ENCODE peak calls at places on chromosomes 4 and X, in six cellular contexts. U, L, D, C, P and E are unnamed samples.

GRCh38 chrX:6465731-6466130 is 69.2 kb downstream of the VCX3A start:
- DNase-seq in D (no peak), P (no peak), U (no peak), C (no peak), L (no peak), E (no peak)

GRCh38 chr4:21678711-21679110 is 269.9 kb downstream of the KCNIP4 start:
- DNase-seq in D (no peak), C (no peak), L (no peak), U (no peak), P (no peak), E (no peak)

GRCh38 chrX:2931155-2931554 is 2.0 kb upstream of the ARSD start:
- DNase-seq in U (no peak), L (no peak), D (no peak), P (no peak), C (no peak), E (no peak)

GRCh38 chr4:2817701-2818350 is 24.9 kb downstream of the SH3BP2 start:
- DNase-seq in C (no peak), D (no peak), U (peak; percentile 66), L (no peak), P (peak; percentile 22), E (no peak)

GRCh38 chrX:81876437-81876836 is 674.5 kb downstream of the SH3BGRL start:
- DNase-seq in D (no peak), P (no peak), C (no peak), L (no peak), U (no peak), E (no peak)

GRCh38 chr4:68299492-68300457 is 50.1 kb downstream of the YTHDC1 start:
- DNase-seq in P (no peak), U (no peak), L (no peak), D (no peak), C (no peak), E (no peak)

GRCh38 chr4:168139336-168139735 is 47.0 kb downstream of the ANXA10 start:
- DNase-seq in L (no peak), C (no peak), D (no peak), P (no peak), U (no peak), E (no peak)

GRCh38 chr4:7668282-7668681 is 233.6 kb upstream of the PSAPL1 start:
- DNase-seq in L (no peak), U (no peak), P (no peak), C (no peak), D (peak; percentile 4), E (no peak)

GRCh38 chrX:129781134-129782014 is 1.6 kb downstream of the SASH3 start:
- DNase-seq in U (peak; percentile 67), L (peak; percentile 92), P (no peak), D (peak; percentile 48), C (no peak), E (peak; percentile 22)
- H3K4me3 ChIP-seq in U (peak overlapping the region; percentile 42), L (peak overlapping the region; percentile 44), P (no peak overlapping the region), D (peak overlapping the region; percentile 14), C (peak overlapping the region; percentile 26), E (no peak overlapping the region)

DNA sequence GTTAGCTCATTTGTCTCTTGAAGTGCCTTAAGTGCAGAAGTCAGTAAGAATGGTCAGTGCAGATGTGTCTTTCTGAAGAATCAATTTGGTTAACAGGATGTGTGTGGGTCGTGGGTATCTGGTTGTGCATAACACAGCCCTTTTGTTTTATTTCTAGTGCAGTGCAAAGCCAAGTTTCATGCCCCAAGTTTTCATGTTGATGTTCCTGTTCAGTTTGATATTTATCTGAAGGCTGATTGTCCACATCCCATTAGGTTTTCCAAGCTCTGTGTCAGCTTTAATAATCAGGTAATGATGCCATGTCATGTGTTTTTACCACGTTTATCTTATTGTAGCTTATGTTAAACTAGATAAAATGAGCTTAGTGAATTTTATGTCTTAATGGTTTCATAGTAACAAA is 27.4 kb downstream of the TRAPPC11 start:
- DNase-seq in C (no peak), D (no peak), L (no peak), U (no peak), P (no peak), E (no peak)
- TF ChIP-seq POLR2A in C (no peak), D (no peak), L (no peak), U (no peak), P (no peak), E (no peak)

GRCh38 chr4:4383085-4383484 is 3.8 kb upstream of the NSG1 start:
- DNase-seq in C (no peak), L (no peak), U (no peak), D (no peak), P (no peak), E (no peak)
- H3K27me3 ChIP-seq in C (peaks cover 40% of the 10 kb centered on the region), L (peaks cover 28% of the 10 kb centered on the region), U (peaks cover 55% of the 10 kb centered on the region), D (peaks cover 25% of the 10 kb centered on the region), P (peaks cover 43% of the 10 kb centered on the region), E (peaks cover 26% of the 10 kb centered on the region)

DNA sequence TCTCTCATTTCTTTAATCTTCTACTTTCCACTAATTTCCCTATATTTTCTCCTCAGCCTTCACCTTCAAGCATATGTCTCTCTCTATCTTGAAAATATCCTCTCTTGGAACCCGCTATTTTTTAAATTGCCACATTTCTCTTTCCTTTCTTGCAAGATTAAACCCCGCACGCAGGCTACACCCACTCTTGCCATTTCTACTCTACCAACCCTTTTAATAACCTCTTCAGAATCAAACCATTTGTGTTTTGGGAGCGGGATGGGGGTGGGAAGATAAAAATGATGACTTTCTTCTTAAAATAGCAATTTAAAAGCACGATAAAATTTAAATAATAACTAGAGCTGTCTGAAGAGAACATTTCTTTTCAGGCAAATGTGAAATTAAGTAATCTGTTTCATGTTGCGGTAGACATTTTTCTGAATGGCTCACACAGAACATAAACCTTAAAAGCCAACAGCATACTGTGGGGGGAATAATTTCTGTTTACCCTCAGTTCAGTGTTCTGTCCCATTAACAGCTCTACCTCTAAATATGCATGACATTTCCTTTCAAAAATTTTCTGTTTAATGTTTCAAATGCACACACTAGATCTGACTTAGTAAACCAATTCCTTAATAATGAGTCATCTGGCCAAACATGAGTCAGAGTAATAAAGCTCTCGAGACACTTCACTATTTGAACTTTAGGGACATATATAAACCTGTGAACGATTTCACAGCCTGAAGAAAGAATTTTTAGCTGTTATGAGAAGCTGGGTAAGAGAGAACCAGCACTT is 20.5 kb downstream of the ARSJ start:
- DNase-seq in L (no peak), C (no peak), U (no peak), P (peak; percentile 95), D (no peak), E (no peak)
- H3K4me3 ChIP-seq in L (no peak overlapping the region), C (no peak overlapping the region), U (no peak overlapping the region), P (peak overlapping the region; percentile 83), D (no peak overlapping the region), E (no peak overlapping the region)

GRCh38 chr4:116427666-116428065 is 657.7 kb downstream of the TRAM1L1 start:
- DNase-seq in L (no peak), C (no peak), P (no peak), U (no peak), D (no peak), E (no peak)
- TF ChIP-seq POLR2A in L (no peak), C (no peak), P (no peak), U (no peak), D (no peak), E (no peak)

GRCh38 chr4:134948110-134948642 is 746.6 kb upstream of the PABPC4L start:
- DNase-seq in C (no peak), P (no peak), D (no peak), L (no peak), U (no peak), E (no peak)

GRCh38 chr4:134955059-134955458 is 753.5 kb upstream of the PABPC4L start:
- DNase-seq in L (no peak), P (no peak), U (no peak), D (no peak), C (no peak), E (no peak)

GRCh38 chr4:134952305-134952704 is 750.7 kb upstream of the PABPC4L start:
- DNase-seq in C (no peak), U (no peak), D (no peak), P (no peak), L (no peak), E (no peak)

DNA sequence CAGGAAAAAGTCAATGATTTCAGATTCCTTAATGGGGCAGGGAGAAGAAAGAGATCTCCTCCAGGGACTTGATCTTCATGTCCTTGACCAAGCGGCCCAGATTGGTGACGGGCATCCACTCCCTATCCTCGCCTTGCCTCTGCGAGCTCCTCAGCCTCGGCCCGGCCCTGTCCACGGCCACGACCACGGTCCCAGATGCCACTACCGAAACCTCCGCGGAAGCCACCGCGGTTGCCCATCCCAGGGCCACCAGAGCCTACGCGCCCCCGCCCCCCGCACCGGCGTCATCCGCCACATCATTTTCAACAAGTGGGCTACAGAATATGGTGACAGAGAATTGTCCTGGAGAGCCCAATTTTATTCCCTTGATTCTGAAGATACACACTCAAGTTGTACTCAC is 751.2 kb upstream of the PABPC4L start:
- DNase-seq in P (no peak), D (no peak), C (no peak), U (no peak), L (no peak), E (no peak)
- H3K27me3 ChIP-seq in P (no peaks in the 10 kb centered on the region), D (no peaks in the 10 kb centered on the region), C (no peaks in the 10 kb centered on the region), U (no peaks in the 10 kb centered on the region), L (no peaks in the 10 kb centered on the region), E (no peaks in the 10 kb centered on the region)

DNA sequence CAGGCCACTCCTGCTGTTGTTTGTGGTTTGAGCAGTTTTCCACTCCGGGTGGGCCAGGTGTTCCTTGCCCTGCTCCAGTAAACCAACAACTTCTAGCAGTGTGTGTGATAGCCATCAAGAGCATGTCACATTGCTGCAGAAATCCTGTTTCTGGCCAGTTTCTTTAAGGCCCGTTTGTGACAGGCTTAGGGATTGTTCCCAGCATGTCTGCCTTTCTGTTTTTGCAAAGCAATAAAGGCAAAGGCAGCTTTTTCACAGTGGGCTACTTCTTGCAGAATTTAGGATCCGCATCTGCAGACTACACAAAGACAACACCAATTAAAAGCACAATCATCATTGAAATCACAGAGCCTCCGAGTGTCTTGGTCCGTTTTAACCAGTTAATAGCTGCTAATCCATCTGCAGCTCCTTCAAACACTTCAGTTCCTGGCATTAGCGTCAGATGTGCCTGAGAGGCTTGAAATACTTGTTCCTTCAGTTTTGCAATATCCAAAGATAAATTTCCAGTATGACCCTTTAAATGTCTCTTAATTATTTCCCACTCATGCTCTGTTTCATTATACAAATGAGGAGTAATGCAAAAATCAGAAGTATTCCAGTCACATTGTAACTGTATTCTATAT is 65.1 kb downstream of the ADAM29 start:
- DNase-seq in L (no peak), C (no peak), D (no peak), P (no peak), U (no peak), E (no peak)
- H3K4me3 ChIP-seq in L (no peak overlapping the region), C (no peak overlapping the region), D (no peak overlapping the region), P (no peak overlapping the region), U (no peak overlapping the region), E (no peak overlapping the region)

GRCh38 chr4:38455092-38455855 is 208.7 kb upstream of the KLF3 start:
- DNase-seq in U (no peak), L (no peak), C (no peak), P (no peak), D (no peak), E (no peak)
- TF ChIP-seq POLR2A in U (no peak), L (no peak), C (no peak), P (no peak), D (no peak), E (no peak)

DNA sequence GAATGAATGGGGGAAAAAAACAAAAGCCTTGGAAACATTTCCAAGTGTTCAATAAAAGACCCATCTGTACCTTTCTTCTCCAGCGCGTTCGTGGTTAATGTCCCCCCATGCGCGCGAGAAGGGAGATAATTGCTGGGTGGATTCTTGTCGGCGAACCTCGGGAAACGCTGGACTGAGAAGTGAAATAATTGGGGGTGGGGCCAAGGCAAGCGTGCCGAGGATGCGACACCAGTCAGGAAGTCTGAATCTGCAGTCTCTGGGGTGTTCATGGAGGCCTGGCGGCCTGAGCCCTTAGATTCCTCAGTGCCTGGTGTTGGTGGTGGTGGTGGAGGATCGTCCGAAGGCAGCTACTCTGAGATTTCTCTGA is 5.3 kb upstream of the ARX start:
- DNase-seq in C (no peak), U (no peak), L (no peak), D (no peak), P (no peak), E (peak; percentile 2)
- H3K27me3 ChIP-seq in C (peaks cover 98% of the 10 kb centered on the region), U (peaks cover 85% of the 10 kb centered on the region), L (peaks cover 11% of the 10 kb centered on the region), D (peaks cover 36% of the 10 kb centered on the region), P (peaks cover 92% of the 10 kb centered on the region), E (peaks cover 85% of the 10 kb centered on the region)